ENCODE peak calls at places on chromosome 16, in nine cellular contexts. P is GM23338, A is lung, C is A673, S is H1, H is left lung, W is tibial nerve, E is fibroblast of lung, G is psoas muscle. Z is an unnamed sample.

GRCh38 chr16:86117756-86118155 is 218.8 kb downstream of the IRF8 start:
- DNase-seq in H (no peak), E (no peak), G (no peak), S (no peak), A (no peak), P (no peak), C (no peak), W (no peak), Z (no peak)

GRCh38 chr16:30926937-30927788 is 3.8 kb downstream of the FBXL19 start:
- DNase-seq in S (no peak), H (no peak), G (no peak), A (no peak), E (no peak), C (no peak), P (no peak), W (no peak), Z (no peak)

GRCh38 chr16:77394699-77395098 is 40.1 kb downstream of the ADAMTS18 start:
- DNase-seq in H (no peak), C (no peak), A (no peak), W (no peak), G (no peak), S (no peak), E (no peak), P (no peak), Z (no peak)

GRCh38 chr16:73232555-73233422 is 184.9 kb upstream of the ZFHX3 start:
- DNase-seq in A (no peak), S (peak), H (no peak), G (no peak), E (peak), C (peak), W (no peak), P (no peak), Z (no peak)

GRCh38 chr16:8583712-8584111 is 6.6 kb downstream of the TMEM114 start:
- DNase-seq in G (no peak), C (peak), E (no peak), S (no peak), P (peak), A (no peak), W (no peak), H (no peak), Z (no peak)

GRCh38 chr16:83102336-83102735 is 475.6 kb downstream of the CDH13 start:
- DNase-seq in P (no peak), S (no peak), W (no peak), G (no peak), H (no peak), C (no peak), E (no peak), A (no peak), Z (no peak)

GRCh38 chr16:22736791-22737190 is 77.2 kb upstream of the HS3ST2 start:
- DNase-seq in S (no peak), H (no peak), W (no peak), G (no peak), C (no peak), E (no peak), P (no peak), A (no peak), Z (no peak)

GRCh38 chr16:16095646-16096045 is 127.6 kb downstream of the ABCC6 start:
- DNase-seq in G (no peak), A (no peak), W (no peak), P (no peak), H (no peak), E (no peak), S (no peak), C (no peak), Z (no peak)

GRCh38 chr16:4342866-4343744 is 8.0 kb downstream of the PAM16 start:
- DNase-seq in E (no peak), G (no peak), C (no peak), S (no peak), H (no peak), P (no peak), W (no peak), A (no peak), Z (no peak)

GRCh38 chr16:85616608-85617311 is 3.6 kb downstream of the GSE1 start:
- DNase-seq in W (no peak), H (peak), C (peak), A (peak), S (no peak), G (peak), P (no peak), E (no peak), Z (no peak)

GRCh38 chr16:85385463-85386331 is 227.4 kb upstream of the GSE1 start:
- DNase-seq in H (peak), C (no peak), P (no peak), A (no peak), E (no peak), S (no peak), G (peak), W (no peak), Z (peak)

GRCh38 chr16:11681977-11682654 is 13.9 kb downstream of the SNN start:
- DNase-seq in C (no peak), S (no peak), A (no peak), E (no peak), G (no peak), H (no peak), W (no peak), P (no peak), Z (no peak)

GRCh38 chr16:81505011-81505660 is 60.5 kb downstream of the CMIP start:
- DNase-seq in W (no peak), C (no peak), G (no peak), E (no peak), A (no peak), P (peak), H (peak), S (no peak), Z (peak)

GRCh38 chr16:8848939-8849391 is 19.8 kb downstream of the CARHSP1 start:
- DNase-seq in E (peak), A (no peak), C (peak), S (no peak), P (no peak), G (no peak), H (no peak), W (no peak), Z (no peak)

GRCh38 chr16:3101018-3101840 is 2.1 kb upstream of the ZSCAN10 start:
- DNase-seq in H (no peak), E (peak), W (no peak), S (no peak), C (peak), P (peak), A (no peak), G (peak), Z (no peak)

GRCh38 chr16:88941933-88942909 is 34.8 kb downstream of the CBFA2T3 start:
- DNase-seq in E (peak), G (peak), P (peak), A (peak), W (no peak), C (peak), H (peak), S (no peak), Z (no peak)

GRCh38 chr16:50302472-50303005 is 36.2 kb downstream of the ADCY7 start:
- DNase-seq in W (no peak), S (no peak), C (no peak), G (peak), A (no peak), H (peak), E (no peak), P (no peak), Z (no peak)

GRCh38 chr16:30740364-30741251 is 7.6 kb upstream of the PHKG2 start:
- DNase-seq in G (peak), P (peak), A (peak), W (peak), E (peak), H (peak), S (no peak), C (no peak), Z (peak)

GRCh38 chr16:67544844-67545664 is 16.4 kb downstream of the RIPOR1 start:
- DNase-seq in G (peak), H (no peak), P (no peak), A (no peak), E (no peak), C (no peak), W (no peak), S (no peak), Z (no peak)

GRCh38 chr16:67543582-67543981 is 15.0 kb downstream of the RIPOR1 start:
- DNase-seq in A (no peak), G (peak), H (no peak), W (no peak), E (no peak), S (no peak), P (no peak), C (no peak), Z (no peak)

GRCh38 chr16:67543036-67543435 is 14.4 kb downstream of the RIPOR1 start:
- DNase-seq in H (no peak), P (no peak), A (no peak), G (peak), S (no peak), E (no peak), C (no peak), W (no peak), Z (no peak)

GRCh38 chr16:67545665-67546024 is 16.7 kb upstream of the CTCF start:
- DNase-seq in C (no peak), E (no peak), P (no peak), S (no peak), W (no peak), H (no peak), A (no peak), G (no peak), Z (no peak)

DNA sequence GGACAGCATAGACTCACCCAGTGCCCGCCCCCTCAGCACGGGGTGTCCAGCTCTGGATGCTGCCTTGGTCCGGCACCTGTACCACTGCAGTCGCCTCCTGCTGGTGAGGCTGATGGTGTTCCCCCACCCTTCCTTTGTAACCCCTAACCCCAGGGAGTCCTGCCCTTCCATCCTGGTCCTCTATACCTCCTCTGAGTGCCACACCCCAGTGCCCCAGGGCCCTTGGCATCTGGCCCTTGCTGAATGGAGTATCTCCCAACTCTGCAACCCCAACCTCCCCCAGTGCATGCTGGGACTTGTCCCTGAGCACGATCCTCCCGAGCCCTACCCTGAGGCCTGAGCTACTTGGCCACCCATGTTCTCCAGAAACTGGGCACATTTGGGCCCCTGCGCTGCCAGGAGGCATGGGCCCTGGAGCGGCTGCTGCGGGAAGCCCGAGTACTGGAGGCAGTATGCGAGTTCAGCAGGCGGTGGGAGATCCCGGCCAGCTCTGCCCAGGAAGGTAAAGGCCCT is 15.8 kb downstream of the RIPOR1 start:
- DNase-seq in C (no peak), W (no peak), G (peak), P (no peak), E (no peak), S (no peak), A (no peak), H (no peak), Z (no peak)
- H3K4me3 ChIP-seq in C (no peak), W (no peak), G (no peak), P (no peak), E (no peak), S (no peak), A (no peak), H (no peak), Z (no peak)

GRCh38 chr16:75230471-75231110 is 11.8 kb downstream of the CTRB1 start:
- DNase-seq in G (peak), H (no peak), E (no peak), W (no peak), S (no peak), A (no peak), P (no peak), C (no peak), Z (no peak)
- H3K27ac ChIP-seq in G (no peak), H (peak), E (no peak), W (no peak), S (no peak), A (peak), P (no peak), C (no peak), Z (no peak)

DNA sequence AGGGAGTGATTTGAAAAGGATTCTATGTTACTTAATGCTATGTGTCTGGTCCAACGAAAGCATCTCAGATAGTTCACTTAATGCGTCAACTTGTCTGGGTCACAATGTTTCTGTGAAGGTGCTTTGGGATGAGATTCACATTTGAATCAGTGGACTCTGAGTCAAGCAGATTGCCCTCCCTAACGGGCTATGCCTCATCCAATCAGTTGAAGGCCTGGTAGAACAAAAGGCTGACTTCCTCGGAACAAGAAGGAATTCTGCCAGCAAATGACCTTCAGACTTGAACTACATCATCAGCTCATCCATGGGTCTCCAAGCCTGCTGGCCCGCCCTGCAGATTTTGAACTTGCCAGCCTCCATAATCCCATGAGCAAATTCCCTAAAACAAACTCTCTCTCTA is 15.2 kb downstream of the EMP2 start:
- DNase-seq in W (no peak), A (no peak), H (no peak), G (no peak), P (no peak), C (no peak), E (no peak), S (no peak), Z (no peak)
- TF ChIP-seq CTCF in W (no peak), A (no peak), H (no peak), G (no peak), P (no peak), C (no peak), E (no peak), S (no peak), Z (no peak)

DNA sequence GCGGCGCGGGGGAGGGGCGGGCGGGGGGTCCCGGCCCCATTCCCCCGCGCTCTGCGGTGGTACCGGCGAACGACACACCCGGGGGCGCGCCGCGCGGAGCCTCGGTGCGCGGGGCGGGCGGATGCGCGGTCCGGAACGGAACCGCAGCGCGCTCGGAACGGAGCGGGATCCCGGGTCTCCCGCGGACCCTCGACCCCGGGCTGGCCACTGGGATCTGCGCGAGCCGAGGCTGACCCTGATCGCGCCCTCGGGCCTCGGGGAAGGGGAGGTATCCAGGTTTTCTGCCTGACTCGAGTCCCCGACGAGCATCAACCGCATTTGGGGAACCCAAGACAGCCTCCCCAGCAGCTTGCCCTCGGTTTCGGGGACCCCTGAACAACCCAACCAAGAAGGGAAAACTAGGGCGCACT is 361 bp downstream of the BEAN1 start:
- DNase-seq in E (no peak), A (no peak), S (no peak), W (no peak), P (peak), H (no peak), C (no peak), G (no peak), Z (no peak)
- H3K4me3 ChIP-seq in E (no peak), A (no peak), S (peak), W (peak), P (peak), H (peak), C (peak), G (peak), Z (no peak)

Z was measured in thyroid gland.